ENCODE peak calls at places on chromosomes 5 and 9, in eight cellular contexts. S, A, E, J, Y, I, B and U are unnamed samples.

GRCh38 chr9:128928624-128929023 is 7.8 kb downstream of the PHYHD1 start:
- DNase-seq in E (peak; percentile 56), B (no peak), J (no peak), Y (no peak), A (no peak), S (no peak), I (no peak), U (no peak)

GRCh38 chr9:128361296-128361980 is 9.7 kb upstream of the URM1 start:
- DNase-seq in J (no peak), I (no peak), A (no peak), E (no peak), S (no peak), Y (no peak), B (no peak), U (no peak)

GRCh38 chr5:38423536-38424178 is 132.8 kb downstream of the LIFR start:
- DNase-seq in B (no peak), E (no peak), J (no peak), I (no peak), S (no peak), Y (no peak), A (no peak), U (no peak)

GRCh38 chr9:36441966-36442365 is 41.9 kb upstream of the RNF38 start:
- DNase-seq in E (no peak), J (no peak), Y (no peak), B (peak; percentile 11), A (no peak), S (no peak), I (no peak), U (no peak)

GRCh38 chr9:75071530-75072122 is 16.3 kb downstream of the NMRK1 start:
- DNase-seq in S (no peak), I (no peak), Y (peak; percentile 40), J (peak; percentile 44), E (no peak), B (peak; percentile 4), A (peak; percentile 26), U (peak; percentile 14)

GRCh38 chr5:83066548-83067110 is 10.6 kb downstream of the TMEM167A start:
- DNase-seq in S (no peak), A (no peak), I (no peak), J (no peak), E (no peak), Y (no peak), B (no peak), U (no peak)

GRCh38 chr5:154898210-154898609 is 39.8 kb downstream of the CNOT8 start:
- DNase-seq in I (no peak), J (no peak), Y (no peak), B (no peak), S (no peak), A (no peak), E (no peak), U (no peak)

GRCh38 chr5:171580506-171581265 is 161.2 kb downstream of the FGF18 start:
- DNase-seq in A (no peak), Y (no peak), E (peak; percentile 11), J (no peak), B (peak; percentile 38), S (no peak), I (no peak), U (no peak)

GRCh38 chr5:139131062-139131856 is 66.9 kb downstream of the SIL1 start:
- DNase-seq in I (peak; percentile 24), E (no peak), J (no peak), A (no peak), S (no peak), B (no peak), Y (peak; percentile 25), U (no peak)

GRCh38 chr9:126452036-126452595 is 125.5 kb downstream of the MVB12B start:
- DNase-seq in E (no peak), A (no peak), S (no peak), I (no peak), B (no peak), Y (no peak), J (no peak), U (no peak)

GRCh38 chr5:178241259-178241658 is 8.7 kb upstream of the PHYKPL start:
- DNase-seq in B (no peak), S (no peak), J (no peak), I (no peak), A (no peak), E (no peak), Y (no peak), U (no peak)

GRCh38 chr5:176816791-176817272 is 6.5 kb downstream of the UNC5A start:
- DNase-seq in Y (no peak), B (no peak), E (no peak), I (no peak), J (no peak), S (no peak), A (no peak), U (no peak)

GRCh38 chr5:124371121-124371706 is 375.2 kb downstream of the ZNF608 start:
- DNase-seq in A (no peak), I (no peak), J (no peak), Y (no peak), E (no peak), S (no peak), B (peak; percentile 2), U (no peak)

GRCh38 chr5:122902263-122902662 is 56.9 kb downstream of the SNX24 start:
- DNase-seq in B (no peak), A (no peak), Y (no peak), J (no peak), S (no peak), E (no peak), I (no peak), U (no peak)